ENCODE peak calls at places on chromosomes 2 and 18, in four cellular contexts. One of them, this sample, is unnamed.

GRCh38 chr2:71548589-71549485 is 95.5 kb downstream of the DYSF start:
- DNase-seq in left ventricle myocardium superior: peak; percentile 80
- DNase-seq in NCI-H1694: peak; percentile 90
- DNase-seq in NCI-H1092: no peak
- DNase-seq in this sample: peak; percentile 88

GRCh38 chr2:3414133-3414856 is 34.8 kb downstream of the TRAPPC12 start:
- DNase-seq in NCI-H1092: no peak
- DNase-seq in NCI-H1694: no peak
- DNase-seq in left ventricle myocardium superior: no peak
- DNase-seq in this sample: no peak

GRCh38 chr18:76592981-76593381 is 97.9 kb upstream of the ZNF516 start:
- DNase-seq in NCI-H1092: peak; percentile 44
- DNase-seq in left ventricle myocardium superior: no peak
- DNase-seq in NCI-H1694: no peak
- DNase-seq in this sample: no peak

GRCh38 chr2:108910541-108911396 is 78.3 kb downstream of the EDAR start:
- DNase-seq in left ventricle myocardium superior: no peak
- DNase-seq in NCI-H1092: no peak
- DNase-seq in NCI-H1694: no peak
- DNase-seq in this sample: peak; percentile 7

GRCh38 chr2:85920810-85921545 is 32.2 kb upstream of the ST3GAL5 start:
- DNase-seq in NCI-H1092: no peak
- DNase-seq in NCI-H1694: no peak
- DNase-seq in left ventricle myocardium superior: peak; percentile 57
- DNase-seq in this sample: peak; percentile 32

GRCh38 chr2:197869501-197870111 is 65.2 kb downstream of the PLCL1 start:
- DNase-seq in left ventricle myocardium superior: no peak
- DNase-seq in NCI-H1092: no peak
- DNase-seq in NCI-H1694: no peak
- DNase-seq in this sample: no peak

GRCh38 chr2:332592-332991 is 44.7 kb upstream of the ALKAL2 start:
- DNase-seq in NCI-H1092: no peak
- DNase-seq in NCI-H1694: no peak
- DNase-seq in left ventricle myocardium superior: no peak
- DNase-seq in this sample: no peak

GRCh38 chr2:31813016-31813415 is 197.8 kb downstream of the MEMO1 start:
- DNase-seq in NCI-H1694: no peak
- DNase-seq in left ventricle myocardium superior: no peak
- DNase-seq in NCI-H1092: no peak
- DNase-seq in this sample: no peak

GRCh38 chr2:222033541-222033940 is 265.3 kb downstream of the PAX3 start:
- DNase-seq in NCI-H1694: no peak
- DNase-seq in left ventricle myocardium superior: no peak
- DNase-seq in NCI-H1092: no peak
- DNase-seq in this sample: no peak

GRCh38 chr2:65746919-65747678 is 314.7 kb upstream of the SPRED2 start:
- DNase-seq in left ventricle myocardium superior: peak; percentile 51
- DNase-seq in NCI-H1694: no peak
- DNase-seq in NCI-H1092: no peak
- DNase-seq in this sample: peak; percentile 58

GRCh38 chr2:234674781-234675201 is 177.9 kb upstream of the ARL4C start:
- DNase-seq in NCI-H1694: no peak
- DNase-seq in left ventricle myocardium superior: no peak
- DNase-seq in NCI-H1092: no peak
- DNase-seq in this sample: peak; percentile 57

GRCh38 chr2:207184768-207185167 is 19.0 kb upstream of the KLF7 start:
- DNase-seq in NCI-H1092: no peak
- DNase-seq in left ventricle myocardium superior: no peak
- DNase-seq in NCI-H1694: no peak
- DNase-seq in this sample: no peak